ENCODE peak calls at places on chromosomes 13 and 19, in four cellular contexts. One of them, this sample, is unnamed.

GRCh38 chr19:35135389-35135909 is 590 bp upstream of the LGI4 start:
- DNase-seq in psoas muscle: peak; percentile 94
- DNase-seq in T-helper 2 cell: peak; percentile 44
- DNase-seq in right cardiac atrium: peak; percentile 95
- DNase-seq in this sample: no peak

GRCh38 chr19:38745316-38745715 is 1.0 kb upstream of the CAPN12 start:
- DNase-seq in T-helper 2 cell: no peak
- DNase-seq in psoas muscle: no peak
- DNase-seq in right cardiac atrium: no peak
- DNase-seq in this sample: no peak

GRCh38 chr13:83634601-83635000 is 247.7 kb downstream of the SLITRK1 start:
- DNase-seq in psoas muscle: no peak
- DNase-seq in T-helper 2 cell: no peak
- DNase-seq in right cardiac atrium: no peak
- DNase-seq in this sample: no peak

GRCh38 chr13:44967656-44968451 is 21.4 kb downstream of the NUFIP1 start:
- DNase-seq in psoas muscle: no peak
- DNase-seq in T-helper 2 cell: no peak
- DNase-seq in right cardiac atrium: no peak
- DNase-seq in this sample: no peak

GRCh38 chr13:44231786-44232516 is 141.7 kb upstream of the SERP2 start:
- DNase-seq in right cardiac atrium: no peak
- DNase-seq in psoas muscle: peak; percentile 76
- DNase-seq in T-helper 2 cell: no peak
- DNase-seq in this sample: no peak

GRCh38 chr13:95367309-95367843 is 66.1 kb upstream of the ABCC4 start:
- DNase-seq in psoas muscle: no peak
- DNase-seq in T-helper 2 cell: no peak
- DNase-seq in right cardiac atrium: no peak
- DNase-seq in this sample: no peak

GRCh38 chr13:46124531-46124966 is 19.7 kb upstream of the CPB2 start:
- DNase-seq in psoas muscle: no peak
- DNase-seq in T-helper 2 cell: no peak
- DNase-seq in right cardiac atrium: peak; percentile 37
- DNase-seq in this sample: no peak

GRCh38 chr13:73672492-73672891 is 461.7 kb downstream of the KLF12 start:
- DNase-seq in right cardiac atrium: no peak
- DNase-seq in T-helper 2 cell: no peak
- DNase-seq in psoas muscle: no peak
- DNase-seq in this sample: no peak

GRCh38 chr19:4583961-4584669 is 24.6 kb upstream of the SEMA6B start:
- DNase-seq in right cardiac atrium: peak; percentile 53
- DNase-seq in psoas muscle: no peak
- DNase-seq in T-helper 2 cell: no peak
- DNase-seq in this sample: no peak

GRCh38 chr19:47063874-47064273 is 15.4 kb upstream of the TMEM160 start:
- DNase-seq in psoas muscle: no peak
- DNase-seq in right cardiac atrium: no peak
- DNase-seq in T-helper 2 cell: no peak
- DNase-seq in this sample: no peak

GRCh38 chr19:55340144-55340783 is 588 bp downstream of the KMT5C start:
- DNase-seq in psoas muscle: no peak
- DNase-seq in T-helper 2 cell: peak; percentile 30
- DNase-seq in right cardiac atrium: peak; percentile 65
- DNase-seq in this sample: no peak

GRCh38 chr13:95023405-95023804 is 277.8 kb downstream of the ABCC4 start:
- DNase-seq in T-helper 2 cell: no peak
- DNase-seq in right cardiac atrium: no peak
- DNase-seq in psoas muscle: no peak
- DNase-seq in this sample: no peak

GRCh38 chr13:111363121-111363520 is 42.7 kb downstream of the TEX29 start:
- DNase-seq in right cardiac atrium: no peak
- DNase-seq in psoas muscle: no peak
- DNase-seq in T-helper 2 cell: no peak
- DNase-seq in this sample: no peak

GRCh38 chr19:48367855-48368254 is 3.7 kb downstream of the SYNGR4 start:
- DNase-seq in psoas muscle: no peak
- DNase-seq in right cardiac atrium: no peak
- DNase-seq in T-helper 2 cell: no peak
- DNase-seq in this sample: no peak

GRCh38 chr13:66886248-66886647 is 343.9 kb downstream of the PCDH9 start:
- DNase-seq in T-helper 2 cell: no peak
- DNase-seq in right cardiac atrium: no peak
- DNase-seq in psoas muscle: no peak
- DNase-seq in this sample: no peak

GRCh38 chr19:45878043-45878794 is 7.7 kb downstream of the IRF2BP1 start:
- DNase-seq in T-helper 2 cell: no peak
- DNase-seq in right cardiac atrium: peak; percentile 24
- DNase-seq in psoas muscle: no peak
- DNase-seq in this sample: no peak

GRCh38 chr19:1267441-1268391 is 1.4 kb upstream of the CIRBP start:
- DNase-seq in T-helper 2 cell: no peak
- DNase-seq in psoas muscle: peak; percentile 72
- DNase-seq in right cardiac atrium: peak; percentile 69
- DNase-seq in this sample: no peak

GRCh38 chr13:110225609-110226008 is 81.3 kb downstream of the COL4A1 start:
- DNase-seq in T-helper 2 cell: no peak
- DNase-seq in right cardiac atrium: no peak
- DNase-seq in psoas muscle: peak; percentile 26
- DNase-seq in this sample: no peak

GRCh38 chr19:39943586-39943985 is 9.2 kb upstream of the FCGBP start:
- DNase-seq in right cardiac atrium: no peak
- DNase-seq in T-helper 2 cell: no peak
- DNase-seq in psoas muscle: no peak
- DNase-seq in this sample: no peak

GRCh38 chr13:40777166-40777956 is 6.4 kb upstream of the MRPS31 start:
- DNase-seq in T-helper 2 cell: no peak
- DNase-seq in right cardiac atrium: no peak
- DNase-seq in psoas muscle: no peak
- DNase-seq in this sample: peak; percentile 53

GRCh38 chr13:49667773-49668172 is 23.5 kb downstream of the EBPL start:
- DNase-seq in right cardiac atrium: no peak
- DNase-seq in psoas muscle: no peak
- DNase-seq in T-helper 2 cell: no peak
- DNase-seq in this sample: no peak

GRCh38 chr19:43675269-43675879 is 5.4 kb upstream of the PLAUR start:
- DNase-seq in T-helper 2 cell: no peak
- DNase-seq in right cardiac atrium: no peak
- DNase-seq in psoas muscle: no peak
- DNase-seq in this sample: no peak

GRCh38 chr13:29923554-29924481 is 73.4 kb upstream of the UBL3 start:
- DNase-seq in T-helper 2 cell: peak; percentile 30
- DNase-seq in psoas muscle: peak; percentile 79
- DNase-seq in right cardiac atrium: peak; percentile 89
- DNase-seq in this sample: no peak

GRCh38 chr13:31069808-31070544 is 91.7 kb downstream of the HSPH1 start:
- DNase-seq in psoas muscle: no peak
- DNase-seq in T-helper 2 cell: no peak
- DNase-seq in right cardiac atrium: no peak
- DNase-seq in this sample: no peak

GRCh38 chr13:31982540-31982939 is 49.0 kb upstream of the FRY start:
- DNase-seq in psoas muscle: peak; percentile 62
- DNase-seq in right cardiac atrium: peak; percentile 82
- DNase-seq in T-helper 2 cell: no peak
- DNase-seq in this sample: no peak

GRCh38 chr13:98774776-98775175 is 22.3 kb upstream of the SLC15A1 start:
- DNase-seq in right cardiac atrium: no peak
- DNase-seq in T-helper 2 cell: no peak
- DNase-seq in psoas muscle: no peak
- DNase-seq in this sample: no peak

GRCh38 chr19:33868821-33869412 is 72.2 kb downstream of the KCTD15 start:
- DNase-seq in T-helper 2 cell: no peak
- DNase-seq in psoas muscle: no peak
- DNase-seq in right cardiac atrium: peak; percentile 83
- DNase-seq in this sample: no peak

GRCh38 chr13:37136633-37137032 is 31.2 kb upstream of the CSNK1A1L start:
- DNase-seq in right cardiac atrium: no peak
- DNase-seq in T-helper 2 cell: no peak
- DNase-seq in psoas muscle: no peak
- DNase-seq in this sample: no peak

GRCh38 chr13:50609016-50609415 is 234.5 kb downstream of the DLEU7 start:
- DNase-seq in psoas muscle: no peak
- DNase-seq in T-helper 2 cell: no peak
- DNase-seq in right cardiac atrium: no peak
- DNase-seq in this sample: no peak

GRCh38 chr19:1064661-1065605 is 2.0 kb upstream of the ARHGAP45 start:
- DNase-seq in psoas muscle: peak; percentile 82
- DNase-seq in T-helper 2 cell: peak; percentile 60
- DNase-seq in right cardiac atrium: peak; percentile 91
- DNase-seq in this sample: no peak

GRCh38 chr13:111972261-111972780 is 94.6 kb upstream of the SOX1 start:
- DNase-seq in right cardiac atrium: no peak
- DNase-seq in psoas muscle: no peak
- DNase-seq in T-helper 2 cell: no peak
- DNase-seq in this sample: no peak

GRCh38 chr19:17615889-17616685 is 60.6 kb downstream of the COLGALT1 start:
- DNase-seq in right cardiac atrium: no peak
- DNase-seq in psoas muscle: peak; percentile 6
- DNase-seq in T-helper 2 cell: no peak
- DNase-seq in this sample: no peak

GRCh38 chr13:91544723-91545122 is 146.3 kb downstream of the GPC5 start:
- DNase-seq in T-helper 2 cell: no peak
- DNase-seq in psoas muscle: no peak
- DNase-seq in right cardiac atrium: peak; percentile 55
- DNase-seq in this sample: no peak

This sample was measured in GM12864.